ENCODE peak calls at places on chromosomes 11 and 22, in eight cellular contexts. U is HFFc6, Q is PC-3, C is tibial artery, Z is Calu3, L is stomach, E is CD14-positive monocyte, B is psoas muscle. X is an unnamed sample.
A peak's percentile ranks its signal among the peaks of the same experiment; 100 is the strongest.

GRCh38 chr11:57297221-57297620 is 27.5 kb downstream of the TNKS1BP1 start:
- DNase-seq in Z (no peak), E (no peak), L (no peak), B (no peak), C (no peak), U (no peak), Q (no peak), X (no peak)

GRCh38 chr11:19508166-19508565 is 204.5 kb upstream of the NAV2 start:
- DNase-seq in B (no peak), L (peak; percentile 27), Z (no peak), C (no peak), Q (peak; percentile 9), U (no peak), E (no peak), X (no peak)

GRCh38 chr11:76244311-76245061 is 38.2 kb upstream of the WNT11 start:
- DNase-seq in Z (no peak), Q (no peak), C (no peak), E (no peak), L (no peak), U (no peak), B (no peak), X (no peak)

GRCh38 chr11:22115470-22116037 is 77.3 kb upstream of the ANO5 start:
- DNase-seq in Z (no peak), L (no peak), C (no peak), U (no peak), B (peak; percentile 52), Q (no peak), E (no peak), X (no peak)

GRCh38 chr11:31106963-31107576 is 262.5 kb downstream of the DCDC1 start:
- DNase-seq in L (peak; percentile 72), C (no peak), U (no peak), E (no peak), Z (peak; percentile 73), Q (peak; percentile 56), B (peak; percentile 59), X (peak; percentile 59)

GRCh38 chr11:105524286-105524685 is 85.6 kb upstream of the GRIA4 start:
- DNase-seq in E (no peak), U (no peak), B (no peak), L (no peak), Z (no peak), C (no peak), Q (peak; percentile 20), X (no peak)

GRCh38 chr11:19935507-19935906 is 222.9 kb downstream of the NAV2 start:
- DNase-seq in Q (peak; percentile 64), C (no peak), B (no peak), E (no peak), L (no peak), Z (no peak), U (peak; percentile 92), X (no peak)

GRCh38 chr11:64923151-64923661 is 1.3 kb upstream of the PPP2R5B start:
- DNase-seq in L (no peak), C (no peak), Z (no peak), B (no peak), U (no peak), Q (no peak), E (no peak), X (no peak)

GRCh38 chr11:119368121-119369034 is 13.1 kb downstream of the USP2 start:
- DNase-seq in U (no peak), C (peak; percentile 72), Q (peak; percentile 46), B (peak; percentile 97), L (peak; percentile 70), Z (peak; percentile 32), E (no peak), X (no peak)

GRCh38 chr22:19940536-19941364 is 822 bp upstream of the COMT start:
- DNase-seq in L (no peak), B (peak; percentile 54), E (no peak), C (no peak), Q (no peak), Z (no peak), U (no peak), X (no peak)

GRCh38 chr11:33622806-33623205 is 77.8 kb downstream of the C11orf91 start:
- DNase-seq in U (no peak), Q (no peak), C (no peak), E (no peak), B (no peak), Z (no peak), L (no peak), X (no peak)

GRCh38 chr11:70490723-70491558 is 92.6 kb downstream of the CTTN start:
- DNase-seq in Z (no peak), E (peak; percentile 30), L (no peak), C (peak; percentile 29), U (no peak), Q (no peak), B (peak; percentile 24), X (no peak)

GRCh38 chr11:75597636-75598035 is 35.6 kb downstream of the SERPINH1 start:
- DNase-seq in L (no peak), Z (peak; percentile 29), Q (peak; percentile 71), B (no peak), C (no peak), U (no peak), E (no peak), X (no peak)

GRCh38 chr11:34342008-34342533 is 15.7 kb downstream of the ABTB2 start:
- DNase-seq in E (no peak), Z (no peak), L (no peak), U (no peak), B (peak; percentile 62), Q (no peak), C (peak; percentile 87), X (no peak)

GRCh38 chr11:3207530-3208189 is 11.0 kb downstream of the MRGPRG start:
- DNase-seq in B (peak; percentile 51), C (no peak), U (no peak), L (no peak), Q (no peak), E (peak; percentile 31), Z (no peak), X (no peak)

GRCh38 chr11:15119826-15120225 is 5.1 kb downstream of the INSC start:
- DNase-seq in U (no peak), E (no peak), L (no peak), Q (peak; percentile 43), Z (no peak), B (no peak), C (no peak), X (no peak)

GRCh38 chr11:112128483-112129121 is 35.3 kb downstream of the IL18 start:
- DNase-seq in L (peak; percentile 39), B (peak; percentile 73), E (no peak), U (peak; percentile 84), C (no peak), Q (peak; percentile 97), Z (peak; percentile 36), X (no peak)

GRCh38 chr11:1511937-1512496 is 25.4 kb upstream of the MOB2 start:
- DNase-seq in U (no peak), Z (no peak), C (no peak), L (no peak), E (peak; percentile 22), Q (no peak), B (peak; percentile 30), X (no peak)

DNA sequence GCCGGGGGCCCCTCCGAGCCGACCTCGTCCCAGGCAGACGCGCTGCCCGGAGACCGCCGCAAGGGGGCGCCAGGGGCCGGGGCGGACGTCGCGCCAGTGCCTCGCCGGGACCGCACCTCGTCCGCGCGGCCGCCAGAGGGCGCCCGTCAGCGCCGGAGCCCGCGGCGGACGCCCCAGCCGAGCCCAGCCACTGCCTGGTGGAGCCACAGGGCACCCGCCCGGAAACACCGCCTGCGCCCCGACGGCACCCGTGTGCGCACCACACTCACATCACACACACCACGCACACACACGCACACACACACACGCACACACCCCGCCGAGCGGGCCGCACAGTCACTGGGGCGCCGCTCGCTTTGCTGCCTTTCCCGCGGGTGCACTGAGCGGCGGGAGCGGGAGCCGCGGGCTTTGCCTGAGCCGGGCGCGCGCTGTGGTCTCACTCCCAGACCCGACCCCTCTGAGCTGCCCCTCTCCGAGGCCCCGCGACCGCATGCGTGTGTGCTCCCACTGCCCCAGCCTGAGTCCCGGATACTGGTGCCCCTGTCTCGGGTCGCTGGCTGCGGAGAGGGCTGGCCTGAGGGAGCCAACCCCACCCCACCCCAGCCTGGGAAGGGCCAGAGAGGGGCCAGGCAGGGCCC is 449.3 kb downstream of the OPCML start:
- DNase-seq in Q (no peak), C (no peak), L (peak; percentile 77), U (peak; percentile 4), Z (no peak), E (no peak), B (peak; percentile 74), X (peak; percentile 27)
- TF ChIP-seq CTCF in Q (peak; percentile 12), C (peak; percentile 51), L (no peak), U (peak; percentile 82), Z (no peak), E (peak; percentile 79), B (peak; percentile 70), X (no peak)

GRCh38 chr11:61688368-61689163 is 8.4 kb downstream of the DAGLA start:
- DNase-seq in Q (no peak), B (peak; percentile 84), Z (no peak), E (peak; percentile 65), L (peak; percentile 70), C (peak; percentile 86), U (no peak), X (peak; percentile 49)

GRCh38 chr11:61687420-61687819 is 7.2 kb downstream of the DAGLA start:
- DNase-seq in Z (no peak), C (no peak), L (no peak), B (peak; percentile 37), E (no peak), U (no peak), Q (no peak), X (no peak)

GRCh38 chr11:61690706-61691377 is 10.7 kb downstream of the DAGLA start:
- DNase-seq in Q (no peak), U (no peak), E (no peak), L (no peak), B (no peak), C (no peak), Z (no peak), X (no peak)

GRCh38 chr11:61691378-61692156 is 11.4 kb downstream of the DAGLA start:
- DNase-seq in C (no peak), E (no peak), U (no peak), Q (no peak), B (no peak), Z (no peak), L (no peak), X (no peak)

DNA sequence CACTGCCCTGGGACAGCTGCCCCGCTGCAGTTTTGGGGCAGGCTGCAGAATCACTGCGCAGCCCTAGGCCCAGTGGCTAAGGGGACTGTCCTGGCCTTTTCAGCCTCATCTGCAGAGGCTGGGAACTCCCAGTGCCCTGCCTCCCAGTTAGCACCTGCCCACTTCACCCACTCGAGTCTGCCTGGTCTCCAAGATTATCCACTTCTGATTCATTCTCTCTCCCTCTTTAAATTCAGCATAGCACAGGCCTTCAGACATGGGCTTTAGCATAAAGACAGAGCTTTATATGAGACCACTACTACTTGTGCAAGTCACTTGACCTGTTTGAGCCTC is 8.9 kb downstream of the DAGLA start:
- DNase-seq in C (no peak), E (no peak), L (no peak), U (no peak), Z (no peak), Q (no peak), B (no peak), X (no peak)
- TF ChIP-seq CTCF in C (no peak), E (no peak), L (no peak), U (no peak), Z (no peak), Q (no peak), B (no peak), X (no peak)

GRCh38 chr22:37113757-37114156 is 4.2 kb upstream of the TMPRSS6 start:
- DNase-seq in L (no peak), Z (no peak), C (no peak), U (no peak), E (no peak), Q (no peak), B (no peak), X (no peak)
- TF ChIP-seq CTCF in L (no peak), Z (no peak), C (no peak), U (no peak), E (no peak), Q (no peak), B (no peak), X (no peak)

GRCh38 chr22:24947881-24948280 is 1.4 kb upstream of the LHFPL7 start:
- DNase-seq in C (no peak), U (no peak), Z (no peak), B (no peak), L (no peak), E (no peak), Q (no peak), X (no peak)
- TF ChIP-seq CTCF in C (no peak), U (no peak), Z (no peak), B (no peak), L (no peak), E (no peak), Q (no peak), X (no peak)